ENCODE peak calls at places on chromosomes 13 and 19, in ten cellular contexts. I is neural progenitor cell, P is fibroblast of lung, E is OCI-LY7, Y is astrocyte, J is MM.1S, Z is mammary epithelial cell, A is H1, U is keratinocyte, F is Karpas-422. B is an unnamed sample. For H3K4me1 and H3K9me3, the result is how much of the 10 kb centered on the place peaks cover.

GRCh38 chr19:925087-925911 is 536 bp upstream of the ARID3A start:
- DNase-seq in P (peak), U (no peak), Y (peak), Z (peak), E (peak), J (peak), F (peak), A (peak), I (peak), B (peak)

GRCh38 chr13:112683581-112683980 is 6.3 kb upstream of the ATP11A start:
- DNase-seq in F (no peak), U (no peak), A (no peak), Y (no peak), J (no peak), E (no peak), I (no peak), Z (no peak), P (no peak), B (no peak)

GRCh38 chr13:101231751-101232428 is 184.4 kb downstream of the NALCN start:
- DNase-seq in A (no peak), F (no peak), Z (peak), I (no peak), U (no peak), P (no peak), E (no peak), Y (no peak), J (peak), B (peak)

GRCh38 chr13:95437561-95437960 is 115.0 kb upstream of the CLDN10 start:
- DNase-seq in Z (no peak), E (no peak), J (no peak), Y (no peak), P (no peak), U (no peak), A (no peak), F (no peak), I (no peak), B (no peak)

GRCh38 chr19:1471514-1472107 is 7.4 kb downstream of the C19orf25 start:
- DNase-seq in J (no peak), U (no peak), Z (no peak), I (peak), Y (no peak), A (no peak), E (peak), P (no peak), F (peak), B (peak)

GRCh38 chr19:1156830-1157615 is 17.0 kb downstream of the SBNO2 start:
- DNase-seq in E (no peak), J (no peak), P (no peak), F (no peak), Z (no peak), A (no peak), Y (no peak), I (no peak), U (no peak), B (no peak)

GRCh38 chr19:52527134-52527953 is at the start of gene ZNF808:
- DNase-seq in Z (peak), U (peak), P (peak), J (peak), A (peak), I (peak), E (peak), Y (peak), F (peak), B (peak)

GRCh38 chr19:48596679-48597465 is 9.7 kb upstream of the SPACA4 start:
- DNase-seq in E (no peak), Y (no peak), U (no peak), A (no peak), Z (no peak), I (no peak), P (no peak), J (no peak), F (peak), B (peak)

GRCh38 chr13:97300871-97301270 is 78.7 kb downstream of the MBNL2 start:
- DNase-seq in P (no peak), A (no peak), E (no peak), Z (no peak), Y (no peak), I (no peak), F (no peak), J (no peak), U (no peak), B (no peak)

GRCh38 chr19:40214936-40215335 is 3.2 kb downstream of the TTC9B start:
- DNase-seq in F (no peak), E (no peak), A (no peak), J (no peak), Y (no peak), I (no peak), P (no peak), U (no peak), Z (no peak), B (peak)

GRCh38 chr13:107459430-107459829 is 755.9 kb downstream of the LIG4 start:
- DNase-seq in F (no peak), Z (no peak), E (no peak), I (no peak), A (no peak), U (no peak), Y (peak), J (no peak), P (peak), B (peak)

GRCh38 chr13:31538067-31539042 is 201.0 kb upstream of the RXFP2 start:
- DNase-seq in A (no peak), Z (peak), J (no peak), E (no peak), I (peak), Y (peak), U (no peak), F (no peak), P (peak), B (no peak)

DNA sequence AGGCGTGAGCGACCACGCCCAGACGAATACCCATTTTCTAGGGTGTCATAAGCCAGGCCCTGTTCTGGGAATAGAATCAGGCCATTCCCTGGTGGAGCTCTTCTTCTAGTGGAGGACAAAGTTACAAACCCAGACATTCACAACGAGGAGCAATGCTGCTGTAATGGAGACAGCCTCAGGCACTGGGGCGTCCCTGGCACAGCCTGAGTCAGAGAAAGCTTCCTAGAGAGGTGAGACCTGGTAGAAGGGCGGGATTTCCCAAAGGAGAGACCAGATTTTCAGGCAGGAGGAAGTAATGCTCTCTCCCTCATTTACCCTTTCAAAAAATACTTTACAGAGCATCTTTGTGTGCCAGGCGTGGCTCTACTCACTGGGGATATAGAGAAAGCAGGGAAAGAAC is 12.7 kb downstream of the PRKCG start:
- DNase-seq in P (no peak), U (no peak), Z (peak), A (no peak), J (no peak), E (no peak), I (no peak), F (no peak), Y (no peak), B (peak)
- H2AFZ ChIP-seq in P (no peak), U (no peak), Z (no peak), A (no peak), J (no peak), E (no peak), I (no peak), F (no peak), Y (no peak), B (no peak)

GRCh38 chr13:33218426-33218825 is 67.1 kb downstream of the STARD13 start:
- DNase-seq in E (no peak), Z (peak), F (no peak), J (no peak), I (no peak), Y (no peak), U (no peak), A (no peak), P (no peak), B (no peak)

GRCh38 chr13:33213797-33214196 is 71.8 kb downstream of the STARD13 start:
- DNase-seq in U (no peak), A (no peak), E (no peak), J (no peak), I (peak), F (no peak), Z (no peak), Y (peak), P (peak), B (no peak)

GRCh38 chr13:33219926-33220325 is 65.6 kb downstream of the STARD13 start:
- DNase-seq in A (no peak), P (no peak), Y (no peak), J (no peak), F (no peak), U (no peak), I (no peak), Z (no peak), E (no peak), B (no peak)

GRCh38 chr13:33217256-33217655 is 68.3 kb downstream of the STARD13 start:
- DNase-seq in Y (no peak), J (no peak), F (no peak), U (no peak), I (no peak), P (no peak), E (no peak), Z (no peak), A (no peak), B (no peak)

DNA sequence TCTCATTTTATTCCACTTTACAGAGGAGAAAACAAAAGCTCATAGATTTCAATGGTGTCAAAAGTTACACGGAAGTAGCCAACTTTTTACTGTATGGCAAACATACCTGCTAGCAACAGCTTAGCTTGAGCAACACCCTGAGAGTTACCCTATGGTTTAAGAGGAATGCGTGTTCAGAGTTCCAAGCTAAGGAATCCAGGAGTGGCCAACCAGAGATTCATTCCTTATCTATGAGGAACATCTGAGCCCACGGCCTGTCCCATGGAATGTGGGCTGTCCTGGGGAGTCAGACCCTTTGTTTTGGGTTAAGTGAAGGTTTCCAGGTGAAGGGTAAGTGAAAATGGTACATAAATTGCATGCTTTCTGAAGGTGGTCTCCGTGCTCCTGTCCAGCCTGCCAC is 67.5 kb downstream of the STARD13 start:
- DNase-seq in Z (peak), P (no peak), Y (peak), A (no peak), E (no peak), I (no peak), F (no peak), J (no peak), U (no peak), B (no peak)
- H3K4me1 ChIP-seq in Z (under half), P (under half), Y (under half), A (under half), E (under half), I (under half), F (under half), J (under half), U (half or more), B (half or more)

DNA sequence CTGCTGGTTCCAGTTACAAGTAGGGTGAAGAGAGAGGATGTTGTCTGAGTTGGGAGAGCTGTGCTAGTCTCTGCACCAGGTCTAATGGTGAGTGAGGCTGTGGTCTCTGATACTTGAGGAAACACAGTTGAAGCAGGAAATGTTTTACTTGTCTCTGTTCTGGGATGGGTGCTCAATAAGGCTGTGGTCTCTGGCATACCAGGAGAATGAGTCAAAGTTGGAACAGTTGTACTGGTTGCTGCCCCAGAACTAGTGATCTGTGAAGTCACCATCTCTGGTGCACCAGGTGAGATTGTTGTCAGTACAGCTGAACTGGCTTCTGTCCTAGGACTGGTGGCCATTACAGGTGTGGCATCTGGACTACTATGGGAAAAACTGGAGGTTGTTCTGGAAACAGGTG is 74.7 kb downstream of the MUC16 start:
- DNase-seq in U (no peak), F (no peak), Y (peak), J (no peak), A (no peak), Z (no peak), E (no peak), I (no peak), P (no peak), B (no peak)
- H3K9me3 ChIP-seq in U (under half), F (under half), Y (under half), J (under half), A (half or more), Z (under half), E (under half), I (under half), P (under half), B (under half)

GRCh38 chr13:66951426-66951825 is 278.7 kb downstream of the PCDH9 start:
- DNase-seq in F (no peak), Y (no peak), U (no peak), P (no peak), J (no peak), I (no peak), Z (no peak), E (no peak), A (no peak), B (no peak)
- H2AFZ ChIP-seq in F (no peak), Y (no peak), U (no peak), P (no peak), J (no peak), I (peak), Z (no peak), E (peak), A (no peak), B (no peak)

GRCh38 chr19:46862974-46863632 is 2.3 kb downstream of the ARHGAP35 start:
- DNase-seq in A (no peak), F (peak), E (no peak), Z (no peak), U (no peak), P (no peak), Y (no peak), J (no peak), I (no peak), B (no peak)
- H3K4me1 ChIP-seq in A (under half), F (half or more), E (half or more), Z (under half), U (under half), P (under half), Y (under half), J (under half), I (under half), B (half or more)

GRCh38 chr19:56573914-56574313 is 6.6 kb downstream of the ZNF470 start:
- DNase-seq in Y (no peak), Z (no peak), P (no peak), J (no peak), E (no peak), U (no peak), F (no peak), I (no peak), A (no peak), B (no peak)

DNA sequence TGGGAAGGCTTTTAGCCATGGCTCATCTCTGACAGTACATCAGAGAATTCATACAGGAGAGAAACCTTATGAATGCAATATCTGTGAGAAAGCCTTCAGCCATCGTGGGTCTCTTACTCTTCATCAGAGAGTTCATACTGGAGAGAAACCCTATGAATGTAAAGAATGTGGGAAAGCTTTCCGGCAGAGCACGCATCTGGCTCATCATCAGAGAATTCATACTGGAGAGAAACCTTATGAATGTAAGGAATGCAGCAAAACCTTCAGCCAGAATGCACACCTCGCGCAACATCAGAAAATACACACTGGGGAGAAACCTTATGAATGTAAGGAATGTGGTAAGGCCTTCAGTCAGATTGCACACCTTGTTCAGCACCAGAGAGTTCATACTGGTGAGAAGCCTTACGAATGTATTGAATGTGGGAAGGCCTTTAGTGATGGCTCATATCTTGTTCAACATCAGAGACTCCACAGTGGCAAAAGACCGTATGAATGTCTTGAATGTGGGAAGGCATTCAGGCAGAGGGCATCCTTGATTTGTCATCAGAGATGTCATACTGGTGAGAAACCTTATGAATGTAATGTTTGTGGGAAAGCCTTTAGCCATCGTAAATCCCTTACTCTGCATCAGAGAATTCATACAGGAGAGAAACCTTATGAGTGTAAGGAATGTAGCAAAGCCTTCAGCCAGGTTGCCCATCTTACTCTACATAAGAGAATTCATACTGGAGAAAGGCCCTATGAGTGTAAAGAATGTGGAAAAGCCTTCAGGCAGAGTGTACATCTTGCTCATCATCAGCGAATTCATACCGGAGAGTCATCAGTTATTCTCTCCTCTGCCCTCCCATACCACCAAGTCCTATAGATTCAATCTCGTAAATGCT is 10.7 kb downstream of the ZNF470 start:
- DNase-seq in U (no peak), E (no peak), I (no peak), F (no peak), J (no peak), A (no peak), Y (no peak), P (no peak), Z (no peak), B (no peak)
- H3K9me3 ChIP-seq in U (half or more), E (under half), I (half or more), F (half or more), J (under half), A (half or more), Y (half or more), P (under half), Z (half or more), B (half or more)

GRCh38 chr19:34794289-34794960 is 21.4 kb upstream of the ZNF599 start:
- DNase-seq in E (no peak), Z (no peak), U (no peak), P (no peak), J (no peak), Y (no peak), I (no peak), F (no peak), A (no peak), B (no peak)
- H2AFZ ChIP-seq in E (peak), Z (no peak), U (no peak), P (no peak), J (peak), Y (no peak), I (no peak), F (no peak), A (no peak), B (peak)

GRCh38 chr13:41224113-41225110 is 30.0 kb upstream of the KBTBD7 start:
- DNase-seq in U (peak), Z (peak), P (peak), A (no peak), I (no peak), J (no peak), F (no peak), Y (peak), E (no peak), B (peak)

DNA sequence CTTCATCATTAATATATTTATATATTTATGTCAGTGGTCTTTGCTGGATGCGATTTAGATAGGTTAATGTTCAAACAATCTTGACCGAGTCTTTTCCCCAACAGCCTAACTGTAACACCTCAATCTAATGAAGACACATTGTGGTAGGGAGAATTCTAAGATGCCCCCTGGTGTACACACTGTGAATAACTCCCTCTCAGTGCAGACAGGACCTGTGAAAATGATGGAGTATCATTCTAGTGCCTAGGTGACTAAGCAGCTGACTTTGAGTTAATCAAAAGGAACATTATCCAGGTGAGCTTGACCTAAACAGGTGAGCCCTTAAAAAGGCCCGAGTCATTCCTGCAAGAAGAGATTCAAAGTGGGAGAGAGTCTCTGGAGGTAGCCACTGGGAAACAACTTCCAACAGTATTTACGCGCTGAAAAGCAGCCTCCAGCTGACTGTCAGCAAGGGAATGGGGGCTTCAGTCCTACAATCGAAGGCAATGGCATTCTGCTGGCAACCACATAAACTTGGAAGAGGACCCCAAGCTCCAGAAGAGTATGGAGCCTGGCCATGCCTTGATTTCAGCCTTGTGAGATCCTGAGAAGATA is 28.0 kb upstream of the KBTBD7 start:
- DNase-seq in Y (peak), U (peak), I (peak), A (no peak), F (peak), Z (peak), J (peak), P (peak), E (peak), B (peak)
- H3K4me1 ChIP-seq in Y (under half), U (under half), I (under half), A (under half), F (under half), Z (under half), J (under half), P (under half), E (under half), B (under half)

GRCh38 chr13:71856548-71856947 is 10.5 kb downstream of the DACH1 start:
- DNase-seq in J (no peak), A (no peak), I (no peak), P (no peak), U (no peak), E (no peak), Y (no peak), Z (no peak), F (no peak), B (no peak)

GRCh38 chr13:71861769-71862168 is 5.2 kb downstream of the DACH1 start:
- DNase-seq in U (no peak), P (no peak), F (no peak), Y (no peak), Z (no peak), J (no peak), A (no peak), I (no peak), E (no peak), B (no peak)

GRCh38 chr13:71854401-71854800 is 12.6 kb downstream of the DACH1 start:
- DNase-seq in Z (no peak), P (no peak), U (no peak), J (no peak), F (no peak), Y (no peak), A (no peak), I (no peak), E (no peak), B (no peak)

GRCh38 chr13:71860547-71861131 is 6.4 kb downstream of the DACH1 start:
- DNase-seq in I (no peak), Z (no peak), J (no peak), Y (no peak), U (no peak), E (no peak), A (no peak), F (no peak), P (no peak), B (no peak)

DNA sequence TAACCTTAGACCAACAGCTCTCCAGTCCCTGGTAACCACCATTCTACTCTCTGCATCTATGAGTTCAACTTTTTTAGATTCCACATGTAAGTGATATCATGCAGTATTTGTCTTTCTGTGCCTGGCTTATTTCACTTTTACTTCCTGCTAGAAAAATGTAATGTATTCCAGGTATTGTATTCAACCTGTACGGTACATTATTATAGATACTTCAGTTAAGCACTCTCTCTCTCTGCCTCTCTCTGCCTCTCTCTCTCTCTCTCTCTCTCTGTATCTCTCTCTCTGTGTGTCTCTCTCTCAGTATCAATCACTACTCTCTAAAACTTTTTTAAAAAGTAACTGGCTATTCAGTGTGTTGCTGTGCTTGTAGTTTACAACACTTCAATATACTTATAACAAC is 8.4 kb downstream of the DACH1 start:
- DNase-seq in Y (no peak), P (no peak), J (no peak), A (no peak), U (no peak), E (no peak), I (no peak), Z (no peak), F (no peak), B (no peak)
- H3K9me3 ChIP-seq in Y (under half), P (under half), J (under half), A (under half), U (under half), E (under half), I (under half), Z (under half), F (under half), B (under half)